ENCODE peak calls at places on chromosomes 4 and X, in five cellular contexts. U is choroid plexus epithelial cell; E is effector memory CD8-positive, alpha-beta T cell; O is AG20443; T is HS-5. Q is an unnamed sample.

GRCh38 chr4:2338754-2339457 is 77.0 kb upstream of the MXD4 start:
- DNase-seq in U (no peak), O (no peak), T (no peak), E (no peak), Q (no peak)

GRCh38 chr4:109803924-109804571 is 2.2 kb upstream of the CFI start:
- DNase-seq in U (peak), T (no peak), O (peak), E (no peak), Q (peak)

GRCh38 chrX:1246816-1247215 is 21.8 kb upstream of the CSF2RA start:
- DNase-seq in T (no peak), U (peak), E (peak), O (peak), Q (peak)

GRCh38 chr4:86333236-86333635 is 26.6 kb downstream of the MAPK10 start:
- DNase-seq in O (no peak), E (no peak), T (no peak), U (no peak), Q (no peak)

GRCh38 chr4:25552580-25553271 is 102.9 kb upstream of the SLC34A2 start:
- DNase-seq in U (no peak), E (no peak), T (no peak), O (peak), Q (no peak)

GRCh38 chr4:99462875-99463464 is 27.8 kb upstream of the ADH7 start:
- DNase-seq in O (peak), U (peak), E (peak), T (peak), Q (peak)

GRCh38 chr4:52911684-52912294 is 49.7 kb downstream of the RASL11B start:
- DNase-seq in E (peak), T (no peak), O (peak), U (peak), Q (peak)

GRCh38 chr4:42489095-42489494 is 91.8 kb downstream of the SHISA3 start:
- DNase-seq in T (no peak), O (no peak), E (no peak), U (no peak), Q (no peak)

GRCh38 chr4:53672873-53673272 is 81.6 kb upstream of the LNX1 start:
- DNase-seq in E (no peak), U (no peak), O (no peak), T (no peak), Q (no peak)

GRCh38 chr4:168664242-168664897 is 167.5 kb downstream of the PALLD start:
- DNase-seq in U (no peak), O (no peak), T (no peak), E (no peak), Q (peak)